ENCODE peak calls at places on chromosomes 3 and 15, in seven cellular contexts. One of them, this sample, is unnamed.

GRCh38 chr15:93047621-93048425 is 41.2 kb downstream of the RGMA start:
- DNase-seq in SK-N-SH: no peak
- DNase-seq in GM23338: no peak
- DNase-seq in GM23248: no peak
- DNase-seq in neural progenitor cell: no peak
- DNase-seq in HCT116: no peak
- DNase-seq in PC-3: no peak
- DNase-seq in this sample: no peak

GRCh38 chr15:91795281-91795680 is 58.2 kb upstream of the SLCO3A1 start:
- DNase-seq in neural progenitor cell: no peak
- DNase-seq in GM23338: no peak
- DNase-seq in SK-N-SH: no peak
- DNase-seq in PC-3: no peak
- DNase-seq in HCT116: no peak
- DNase-seq in GM23248: no peak
- DNase-seq in this sample: no peak

GRCh38 chr15:73517566-73517965 is 74.6 kb downstream of the REC114 start:
- DNase-seq in HCT116: no peak
- DNase-seq in SK-N-SH: no peak
- DNase-seq in neural progenitor cell: no peak
- DNase-seq in PC-3: no peak
- DNase-seq in GM23338: no peak
- DNase-seq in GM23248: no peak
- DNase-seq in this sample: no peak

GRCh38 chr3:72299823-72300222 is 514.9 kb upstream of the PROK2 start:
- DNase-seq in neural progenitor cell: no peak
- DNase-seq in SK-N-SH: no peak
- DNase-seq in HCT116: peak; percentile 21
- DNase-seq in GM23338: no peak
- DNase-seq in GM23248: no peak
- DNase-seq in PC-3: peak; percentile 44
- DNase-seq in this sample: no peak

GRCh38 chr15:25687689-25688088 is 175.4 kb downstream of the ATP10A start:
- DNase-seq in SK-N-SH: no peak
- DNase-seq in HCT116: no peak
- DNase-seq in GM23248: no peak
- DNase-seq in GM23338: no peak
- DNase-seq in PC-3: no peak
- DNase-seq in neural progenitor cell: no peak
- DNase-seq in this sample: no peak

GRCh38 chr3:147521646-147522045 is 112.5 kb downstream of the ZIC1 start:
- DNase-seq in PC-3: peak; percentile 39
- DNase-seq in neural progenitor cell: no peak
- DNase-seq in GM23338: no peak
- DNase-seq in SK-N-SH: no peak
- DNase-seq in GM23248: peak; percentile 77
- DNase-seq in HCT116: no peak
- DNase-seq in this sample: no peak

GRCh38 chr3:23734481-23734880 is 71.3 kb upstream of the UBE2E1 start:
- DNase-seq in GM23248: no peak
- DNase-seq in neural progenitor cell: no peak
- DNase-seq in HCT116: no peak
- DNase-seq in GM23338: no peak
- DNase-seq in PC-3: peak; percentile 59
- DNase-seq in SK-N-SH: no peak
- DNase-seq in this sample: no peak

GRCh38 chr15:90264649-90265048 is 823 bp upstream of the NGRN start:
- DNase-seq in GM23248: peak; percentile 20
- DNase-seq in neural progenitor cell: no peak
- DNase-seq in GM23338: no peak
- DNase-seq in PC-3: peak; percentile 70
- DNase-seq in HCT116: no peak
- DNase-seq in SK-N-SH: no peak
- DNase-seq in this sample: peak; percentile 11

GRCh38 chr3:112228786-112229185 is 65.2 kb downstream of the SLC9C1 start:
- DNase-seq in PC-3: no peak
- DNase-seq in neural progenitor cell: no peak
- DNase-seq in GM23248: no peak
- DNase-seq in SK-N-SH: no peak
- DNase-seq in GM23338: no peak
- DNase-seq in HCT116: no peak
- DNase-seq in this sample: no peak

GRCh38 chr3:127005864-127006500 is 23.1 kb downstream of the PLXNA1 start:
- DNase-seq in neural progenitor cell: no peak
- DNase-seq in GM23338: no peak
- DNase-seq in HCT116: no peak
- DNase-seq in GM23248: peak; percentile 62
- DNase-seq in PC-3: peak; percentile 13
- DNase-seq in SK-N-SH: no peak
- DNase-seq in this sample: no peak

GRCh38 chr3:186520957-186521842 is 23.0 kb downstream of the CRYGS start:
- DNase-seq in SK-N-SH: no peak
- DNase-seq in GM23248: no peak
- DNase-seq in PC-3: no peak
- DNase-seq in HCT116: no peak
- DNase-seq in GM23338: peak; percentile 34
- DNase-seq in neural progenitor cell: no peak
- DNase-seq in this sample: peak; percentile 80

GRCh38 chr3:15873415-15873814 is 75.6 kb upstream of the ANKRD28 start:
- DNase-seq in neural progenitor cell: no peak
- DNase-seq in PC-3: no peak
- DNase-seq in SK-N-SH: no peak
- DNase-seq in GM23248: no peak
- DNase-seq in GM23338: no peak
- DNase-seq in HCT116: no peak
- DNase-seq in this sample: no peak

GRCh38 chr3:47577583-47578118 is 1.0 kb downstream of the CSPG5 start:
- DNase-seq in PC-3: no peak
- DNase-seq in GM23338: peak; percentile 49
- DNase-seq in SK-N-SH: peak; percentile 73
- DNase-seq in HCT116: no peak
- DNase-seq in neural progenitor cell: peak; percentile 44
- DNase-seq in GM23248: peak; percentile 34
- DNase-seq in this sample: no peak

DNA sequence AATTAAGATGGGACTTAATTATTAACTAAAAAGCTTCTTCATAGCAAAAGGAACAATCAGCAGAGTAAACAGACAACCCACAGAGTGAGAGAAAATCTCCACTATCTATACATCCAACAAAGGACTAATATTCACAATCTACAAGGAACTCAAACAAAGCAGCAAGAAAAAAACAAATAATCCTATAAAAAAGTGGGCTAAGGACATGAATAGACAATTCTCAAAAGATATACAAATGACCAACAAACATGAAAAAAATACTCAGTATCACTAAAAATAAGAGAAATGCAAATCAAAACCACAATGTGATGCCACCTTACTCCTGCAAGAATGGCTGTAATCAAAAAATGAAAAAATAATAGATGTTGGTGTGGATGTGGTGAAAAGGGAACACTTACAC is 103.3 kb downstream of the TBL1XR1 start:
- DNase-seq in GM23338: no peak
- DNase-seq in neural progenitor cell: no peak
- DNase-seq in PC-3: no peak
- DNase-seq in SK-N-SH: no peak
- DNase-seq in HCT116: no peak
- DNase-seq in GM23248: no peak
- DNase-seq in this sample: no peak
- H3K36me3 ChIP-seq in GM23338: no peaks in the 10 kb centered on the region
- H3K36me3 ChIP-seq in neural progenitor cell: peaks cover 17% of the 10 kb centered on the region
- H3K36me3 ChIP-seq in PC-3: peaks cover 16% of the 10 kb centered on the region
- H3K36me3 ChIP-seq in SK-N-SH: peaks cover 38% of the 10 kb centered on the region
- H3K36me3 ChIP-seq in HCT116: no peaks in the 10 kb centered on the region
- H3K36me3 ChIP-seq in GM23248: no peaks in the 10 kb centered on the region
- H3K36me3 ChIP-seq in this sample: peaks cover 61% of the 10 kb centered on the region

GRCh38 chr15:48962662-48963523 is 826 bp downstream of the SHC4 start:
- DNase-seq in GM23248: peak; percentile 83
- DNase-seq in neural progenitor cell: peak; percentile 61
- DNase-seq in PC-3: peak; percentile 48
- DNase-seq in HCT116: no peak
- DNase-seq in SK-N-SH: peak; percentile 71
- DNase-seq in GM23338: peak; percentile 67
- DNase-seq in this sample: no peak
- H2AFZ ChIP-seq in GM23248: peak overlapping the region; percentile 91
- H2AFZ ChIP-seq in neural progenitor cell: peak overlapping the region; percentile 95
- H2AFZ ChIP-seq in PC-3: peak overlapping the region; percentile 89
- H2AFZ ChIP-seq in HCT116: peak overlapping the region; percentile 98
- H2AFZ ChIP-seq in SK-N-SH: peak overlapping the region; percentile 96
- H2AFZ ChIP-seq in GM23338: peak overlapping the region; percentile 88
- H2AFZ ChIP-seq in this sample: no peak overlapping the region

GRCh38 chr3:11464356-11464755 is 179.4 kb downstream of the VGLL4 start:
- DNase-seq in HCT116: no peak
- DNase-seq in neural progenitor cell: no peak
- DNase-seq in SK-N-SH: peak; percentile 40
- DNase-seq in GM23338: no peak
- DNase-seq in PC-3: no peak
- DNase-seq in GM23248: no peak
- DNase-seq in this sample: no peak
- TF ChIP-seq EZH2phosphoT487 in HCT116: no peak
- TF ChIP-seq EZH2phosphoT487 in neural progenitor cell: no peak
- TF ChIP-seq EZH2phosphoT487 in SK-N-SH: no peak
- TF ChIP-seq EZH2phosphoT487 in GM23338: no peak
- TF ChIP-seq EZH2phosphoT487 in PC-3: no peak
- TF ChIP-seq EZH2phosphoT487 in GM23248: no peak
- TF ChIP-seq EZH2phosphoT487 in this sample: no peak

GRCh38 chr15:63626955-63627354 is 29.8 kb downstream of the FBXL22 start:
- DNase-seq in GM23248: no peak
- DNase-seq in SK-N-SH: no peak
- DNase-seq in PC-3: no peak
- DNase-seq in GM23338: no peak
- DNase-seq in neural progenitor cell: no peak
- DNase-seq in HCT116: no peak
- DNase-seq in this sample: no peak
- H3K36me3 ChIP-seq in GM23248: peaks cover 37% of the 10 kb centered on the region
- H3K36me3 ChIP-seq in SK-N-SH: peaks cover 57% of the 10 kb centered on the region
- H3K36me3 ChIP-seq in PC-3: peaks cover 2% of the 10 kb centered on the region
- H3K36me3 ChIP-seq in GM23338: peaks cover 12% of the 10 kb centered on the region
- H3K36me3 ChIP-seq in neural progenitor cell: peaks cover 5% of the 10 kb centered on the region
- H3K36me3 ChIP-seq in HCT116: no peaks in the 10 kb centered on the region
- H3K36me3 ChIP-seq in this sample: peaks cover 91% of the 10 kb centered on the region

GRCh38 chr3:4899654-4900236 is 79.5 kb upstream of the BHLHE40 start:
- DNase-seq in GM23248: no peak
- DNase-seq in GM23338: no peak
- DNase-seq in PC-3: peak; percentile 45
- DNase-seq in HCT116: no peak
- DNase-seq in SK-N-SH: no peak
- DNase-seq in neural progenitor cell: no peak
- DNase-seq in this sample: no peak

GRCh38 chr3:4897765-4898453 is 81.3 kb upstream of the BHLHE40 start:
- DNase-seq in GM23248: peak; percentile 48
- DNase-seq in neural progenitor cell: no peak
- DNase-seq in HCT116: no peak
- DNase-seq in PC-3: no peak
- DNase-seq in SK-N-SH: no peak
- DNase-seq in GM23338: no peak
- DNase-seq in this sample: no peak

GRCh38 chr3:4898454-4899313 is 80.6 kb upstream of the BHLHE40 start:
- DNase-seq in neural progenitor cell: no peak
- DNase-seq in GM23248: peak; percentile 39
- DNase-seq in PC-3: peak; percentile 55
- DNase-seq in GM23338: no peak
- DNase-seq in HCT116: peak; percentile 18
- DNase-seq in SK-N-SH: no peak
- DNase-seq in this sample: no peak

GRCh38 chr3:4894891-4895530 is 84.2 kb upstream of the BHLHE40 start:
- DNase-seq in PC-3: no peak
- DNase-seq in GM23338: no peak
- DNase-seq in GM23248: no peak
- DNase-seq in neural progenitor cell: no peak
- DNase-seq in HCT116: no peak
- DNase-seq in SK-N-SH: no peak
- DNase-seq in this sample: no peak

GRCh38 chr3:4895848-4896247 is 83.4 kb upstream of the BHLHE40 start:
- DNase-seq in GM23338: no peak
- DNase-seq in GM23248: peak; percentile 55
- DNase-seq in SK-N-SH: no peak
- DNase-seq in HCT116: no peak
- DNase-seq in PC-3: no peak
- DNase-seq in neural progenitor cell: no peak
- DNase-seq in this sample: no peak
- H2AFZ ChIP-seq in GM23338: no peak overlapping the region
- H2AFZ ChIP-seq in GM23248: no peak overlapping the region
- H2AFZ ChIP-seq in SK-N-SH: no peak overlapping the region
- H2AFZ ChIP-seq in HCT116: no peak overlapping the region
- H2AFZ ChIP-seq in PC-3: no peak overlapping the region
- H2AFZ ChIP-seq in neural progenitor cell: no peak overlapping the region
- H2AFZ ChIP-seq in this sample: no peak overlapping the region

GRCh38 chr15:28026221-28026620 is 72.9 kb downstream of the OCA2 start:
- DNase-seq in HCT116: no peak
- DNase-seq in SK-N-SH: no peak
- DNase-seq in PC-3: no peak
- DNase-seq in neural progenitor cell: no peak
- DNase-seq in GM23248: no peak
- DNase-seq in GM23338: no peak
- DNase-seq in this sample: no peak
- TF ChIP-seq EZH2phosphoT487 in HCT116: no peak
- TF ChIP-seq EZH2phosphoT487 in SK-N-SH: no peak
- TF ChIP-seq EZH2phosphoT487 in PC-3: no peak
- TF ChIP-seq EZH2phosphoT487 in neural progenitor cell: no peak
- TF ChIP-seq EZH2phosphoT487 in GM23248: no peak
- TF ChIP-seq EZH2phosphoT487 in GM23338: no peak
- TF ChIP-seq EZH2phosphoT487 in this sample: no peak

GRCh38 chr3:4838621-4839022 is 140.6 kb upstream of the BHLHE40 start:
- DNase-seq in PC-3: no peak
- DNase-seq in GM23338: no peak
- DNase-seq in HCT116: no peak
- DNase-seq in SK-N-SH: no peak
- DNase-seq in GM23248: no peak
- DNase-seq in neural progenitor cell: no peak
- DNase-seq in this sample: no peak
- H3K36me3 ChIP-seq in PC-3: no peaks in the 10 kb centered on the region
- H3K36me3 ChIP-seq in GM23338: no peaks in the 10 kb centered on the region
- H3K36me3 ChIP-seq in HCT116: no peaks in the 10 kb centered on the region
- H3K36me3 ChIP-seq in SK-N-SH: no peaks in the 10 kb centered on the region
- H3K36me3 ChIP-seq in GM23248: no peaks in the 10 kb centered on the region
- H3K36me3 ChIP-seq in neural progenitor cell: no peaks in the 10 kb centered on the region
- H3K36me3 ChIP-seq in this sample: peaks cover 28% of the 10 kb centered on the region

This sample was measured in OCI-LY7.